ENCODE peak calls at places on chromosomes 7 and 10, in six cellular contexts. K is upper lobe of left lung, E is GM12865, U is mucosa of descending colon, J is body of pancreas, W is astrocyte of the spinal cord. H is an unnamed sample.

GRCh38 chr7:115066050-115066449 is 144.2 kb downstream of the MDFIC start:
- DNase-seq in K (peak), U (no peak), E (peak), J (no peak), W (no peak), H (no peak)

GRCh38 chr10:56928717-56929116 is 567.7 kb upstream of the ZWINT start:
- DNase-seq in W (no peak), J (no peak), K (no peak), U (no peak), E (no peak), H (no peak)

GRCh38 chr7:93890464-93891068 is at the start of gene TFPI2:
- DNase-seq in J (peak), W (peak), U (peak), E (peak), K (peak), H (no peak)

GRCh38 chr7:19215421-19215820 is 70.2 kb upstream of the FERD3L start:
- DNase-seq in W (peak), K (no peak), U (no peak), J (no peak), E (no peak), H (no peak)

GRCh38 chr7:25968205-25968993 is 183.6 kb upstream of the NFE2L3 start:
- DNase-seq in E (peak), U (no peak), W (no peak), K (no peak), J (peak), H (no peak)

GRCh38 chr10:5600908-5601307 is 65.5 kb downstream of the ASB13 start:
- DNase-seq in K (no peak), W (no peak), U (peak), E (no peak), J (no peak), H (no peak)

GRCh38 chr10:52563361-52563760 is 209.2 kb downstream of the MBL2 start:
- DNase-seq in W (no peak), J (no peak), U (no peak), E (no peak), K (no peak), H (no peak)

GRCh38 chr10:86535057-86535882 is 13.7 kb upstream of the WAPL start:
- DNase-seq in W (no peak), K (peak), U (peak), E (peak), J (peak), H (peak)

GRCh38 chr7:99081209-99081608 is 62.7 kb downstream of the SMURF1 start:
- DNase-seq in U (no peak), J (no peak), K (no peak), E (no peak), W (no peak), H (no peak)

GRCh38 chr10:52436664-52437063 is 122.6 kb downstream of the DKK1 start:
- DNase-seq in E (no peak), J (no peak), U (no peak), W (peak), K (no peak), H (no peak)

GRCh38 chr7:54705436-54705835 is 53.6 kb downstream of the SEC61G start:
- DNase-seq in K (no peak), E (peak), W (peak), U (no peak), J (no peak), H (peak)

GRCh38 chr10:128897414-128897928 is 569.6 kb upstream of the MGMT start:
- DNase-seq in E (no peak), U (no peak), K (no peak), J (no peak), W (no peak), H (no peak)

GRCh38 chr10:103619424-103620356 is 126.2 kb downstream of the NEURL1 start:
- DNase-seq in E (no peak), J (no peak), K (no peak), U (no peak), W (no peak), H (no peak)

GRCh38 chr10:116760919-116761318 is 18.6 kb upstream of the HSPA12A start:
- DNase-seq in K (no peak), E (no peak), J (no peak), W (no peak), U (no peak), H (no peak)

GRCh38 chr7:1530946-1531262 is 402 bp downstream of the MAFK start:
- DNase-seq in E (no peak), W (no peak), U (no peak), J (peak), K (no peak), H (no peak)

GRCh38 chr7:149454006-149454405 is 6.9 kb downstream of the ZNF777 start:
- DNase-seq in E (no peak), W (no peak), J (no peak), K (no peak), U (no peak), H (no peak)

GRCh38 chr7:149449897-149450296 is 11.0 kb downstream of the ZNF777 start:
- DNase-seq in U (no peak), K (no peak), W (no peak), J (no peak), E (no peak), H (no peak)

GRCh38 chr7:149448961-149449360 is 11.9 kb downstream of the ZNF777 start:
- DNase-seq in U (no peak), W (no peak), J (no peak), K (no peak), E (no peak), H (no peak)

GRCh38 chr7:149454750-149455149 is 6.1 kb downstream of the ZNF777 start:
- DNase-seq in E (no peak), U (no peak), J (no peak), W (no peak), K (no peak), H (no peak)

GRCh38 chr7:149450821-149451220 is 10.0 kb downstream of the ZNF777 start:
- DNase-seq in E (no peak), U (no peak), W (no peak), J (no peak), K (no peak), H (no peak)
- TF ChIP-seq CTCF in E (no peak), U (no peak), W (no peak), J (no peak), K (no peak), H (no peak)

GRCh38 chr7:132859199-132859598 is 222.7 kb downstream of the CHCHD3 start:
- DNase-seq in K (no peak), E (no peak), U (no peak), J (no peak), W (no peak), H (no peak)
- H3K4me3 ChIP-seq in K (no peak), E (no peak), U (no peak), J (no peak), W (no peak), H (no peak)

DNA sequence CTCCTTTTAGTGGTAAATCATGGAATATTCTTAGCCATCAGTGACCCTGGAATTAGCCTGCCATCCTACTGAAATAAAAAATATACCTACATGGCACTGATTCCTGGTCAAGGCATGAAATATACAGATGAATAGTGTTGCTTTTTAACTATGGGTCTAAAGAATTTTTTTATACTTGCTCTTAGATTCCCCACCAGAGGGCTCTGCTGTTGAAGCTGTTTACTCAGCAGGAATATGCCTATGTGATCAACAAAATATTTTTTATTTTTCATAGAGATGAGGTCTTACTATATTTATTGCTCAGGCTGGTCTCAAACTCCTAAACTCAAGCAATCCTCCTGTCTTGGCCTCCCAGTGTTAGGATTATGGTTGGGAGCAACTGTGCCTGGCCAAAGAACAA is 13.5 kb downstream of the ZC3HC1 start:
- DNase-seq in J (no peak), U (no peak), E (no peak), W (no peak), K (no peak), H (no peak)
- TF ChIP-seq CTCF in J (no peak), U (no peak), E (peak), W (peak), K (no peak), H (peak)

GRCh38 chr10:114045071-114045737 is 1.5 kb downstream of the ADRB1 start:
- DNase-seq in K (peak), W (no peak), E (peak), J (peak), U (peak), H (no peak)
- H3K4me3 ChIP-seq in K (peak), W (peak), E (peak), J (no peak), U (no peak), H (no peak)

GRCh38 chr10:18179901-18180300 is 39.7 kb downstream of the CACNB2 start:
- DNase-seq in K (no peak), J (peak), W (peak), E (no peak), U (no peak), H (peak)
- TF ChIP-seq CTCF in K (no peak), J (no peak), W (no peak), E (no peak), U (no peak), H (no peak)

GRCh38 chr7:80918406-80918805 is 445 bp downstream of the SEMA3C start:
- DNase-seq in U (no peak), K (no peak), E (peak), W (peak), J (no peak), H (no peak)
- H3K4me3 ChIP-seq in U (peak), K (peak), E (no peak), W (peak), J (peak), H (peak)

GRCh38 chr10:90450797-90451196 is 407.0 kb downstream of the HTR7 start:
- DNase-seq in J (no peak), W (no peak), K (no peak), E (no peak), U (no peak), H (peak)
- TF ChIP-seq CTCF in J (no peak), W (no peak), K (no peak), E (no peak), U (no peak), H (no peak)